ENCODE peak calls at places on chromosomes 2 and 18, in five cellular contexts. P, N, I, A and B are unnamed samples.
A peak's percentile ranks its signal among the peaks of the same experiment; 100 is the strongest.

GRCh38 chr2:217909156-217909820 is 93.5 kb downstream of the TNS1 start:
- DNase-seq in N (peak; percentile 38), A (no peak), P (no peak), I (no peak), B (no peak)

GRCh38 chr2:175478369-175478768 is 296.9 kb upstream of the ATP5MC3 start:
- DNase-seq in A (no peak), P (no peak), N (no peak), I (no peak), B (no peak)

GRCh38 chr2:103161456-103162289 is 399.8 kb downstream of the TMEM182 start:
- DNase-seq in P (peak; percentile 30), N (peak; percentile 62), I (peak; percentile 58), A (no peak), B (peak; percentile 41)

GRCh38 chr2:190810981-190811587 is 69.5 kb upstream of the GLS start:
- DNase-seq in P (no peak), A (no peak), I (no peak), N (peak; percentile 32), B (no peak)

GRCh38 chr2:189629553-189630453 is 31.5 kb upstream of the ASNSD1 start:
- DNase-seq in A (no peak), P (peak; percentile 43), N (no peak), I (no peak), B (no peak)

GRCh38 chr2:108364676-108365297 is 13.0 kb upstream of the SULT1C4 start:
- DNase-seq in N (peak; percentile 48), I (no peak), P (peak; percentile 36), A (no peak), B (no peak)

GRCh38 chr2:29430382-29431112 is 315.3 kb downstream of the CLIP4 start:
- DNase-seq in A (no peak), P (no peak), I (no peak), N (no peak), B (no peak)

GRCh38 chr18:55365342-55365741 is 222.7 kb downstream of the TCF4 start:
- DNase-seq in I (no peak), A (no peak), N (no peak), P (no peak), B (no peak)

GRCh38 chr2:237547841-237548416 is 18.4 kb upstream of the PRLH start:
- DNase-seq in P (peak; percentile 13), I (no peak), N (peak; percentile 30), A (no peak), B (no peak)

GRCh38 chr2:235605999-235606715 is 112.3 kb downstream of the AGAP1 start:
- DNase-seq in I (no peak), A (no peak), P (peak; percentile 81), N (no peak), B (no peak)

GRCh38 chr2:43106767-43107527 is 119.5 kb downstream of the ZFP36L2 start:
- DNase-seq in A (peak; percentile 33), P (no peak), I (no peak), N (no peak), B (no peak)

GRCh38 chr2:118094503-118094902 is 6.2 kb downstream of the INSIG2 start:
- DNase-seq in P (no peak), I (no peak), N (no peak), A (no peak), B (no peak)

GRCh38 chr2:173802518-173802917 is 162.7 kb downstream of the SP3 start:
- DNase-seq in I (no peak), A (no peak), P (no peak), N (no peak), B (no peak)

GRCh38 chr2:199261221-199261620 is 196.5 kb downstream of the SATB2 start:
- DNase-seq in I (no peak), N (no peak), P (peak; percentile 47), A (no peak), B (no peak)

GRCh38 chr2:171702781-171703556 is 15.7 kb downstream of the DYNC1I2 start:
- DNase-seq in P (peak; percentile 49), A (no peak), N (no peak), I (no peak), B (no peak)

GRCh38 chr2:55231546-55232083 is 478 bp downstream of the CLHC1 start:
- DNase-seq in P (peak; percentile 10), N (no peak), A (no peak), I (no peak), B (no peak)

GRCh38 chr2:69216535-69217332 is 170.3 kb downstream of the GFPT1 start:
- DNase-seq in A (no peak), N (peak; percentile 100), P (peak; percentile 85), I (no peak), B (no peak)

GRCh38 chr2:168920504-168921157 is 19.5 kb downstream of the G6PC2 start:
- DNase-seq in N (peak; percentile 34), I (peak; percentile 79), A (no peak), P (peak; percentile 34), B (peak; percentile 6)

GRCh38 chr18:22233271-22233670 is 63.9 kb downstream of the GATA6 start:
- DNase-seq in N (no peak), P (no peak), I (no peak), A (no peak), B (no peak)

GRCh38 chr2:73852020-73852419 is 23.3 kb downstream of the STAMBP start:
- DNase-seq in P (peak; percentile 90), N (no peak), I (peak; percentile 29), A (no peak), B (peak; percentile 40)

GRCh38 chr2:182605166-182605565 is 110.9 kb upstream of the DNAJC10 start:
- DNase-seq in P (peak; percentile 22), A (no peak), N (no peak), I (no peak), B (no peak)

GRCh38 chr18:32373995-32374394 is 96.7 kb downstream of the GAREM1 start:
- DNase-seq in P (peak; percentile 52), A (no peak), N (no peak), I (no peak), B (no peak)

GRCh38 chr2:204669386-204669785 is 124.1 kb downstream of the PARD3B start:
- DNase-seq in A (no peak), I (no peak), N (no peak), P (no peak), B (no peak)

GRCh38 chr2:27860111-27860510 is 30.1 kb downstream of the RBKS start:
- DNase-seq in N (no peak), I (no peak), P (peak; percentile 90), A (no peak), B (peak; percentile 26)

GRCh38 chr2:29401994-29402393 is 286.8 kb downstream of the CLIP4 start:
- DNase-seq in N (no peak), A (no peak), P (no peak), I (no peak), B (no peak)

GRCh38 chr2:144102386-144102785 is 417.5 kb downstream of the ZEB2 start:
- DNase-seq in P (no peak), A (no peak), I (no peak), N (no peak), B (no peak)

GRCh38 chr2:10368491-10369231 is 66.0 kb downstream of the HPCAL1 start:
- DNase-seq in I (no peak), P (no peak), N (peak; percentile 94), A (no peak), B (no peak)

GRCh38 chr2:186496401-186496800 is 10.3 kb downstream of the ZC3H15 start:
- DNase-seq in A (no peak), P (no peak), N (no peak), I (no peak), B (no peak)

GRCh38 chr2:150332378-150332777 is 155.1 kb downstream of the RND3 start:
- DNase-seq in A (no peak), N (no peak), I (no peak), P (no peak), B (no peak)

GRCh38 chr2:150325656-150326055 is 161.8 kb downstream of the RND3 start:
- DNase-seq in I (no peak), A (no peak), N (no peak), P (peak; percentile 13), B (no peak)

DNA sequence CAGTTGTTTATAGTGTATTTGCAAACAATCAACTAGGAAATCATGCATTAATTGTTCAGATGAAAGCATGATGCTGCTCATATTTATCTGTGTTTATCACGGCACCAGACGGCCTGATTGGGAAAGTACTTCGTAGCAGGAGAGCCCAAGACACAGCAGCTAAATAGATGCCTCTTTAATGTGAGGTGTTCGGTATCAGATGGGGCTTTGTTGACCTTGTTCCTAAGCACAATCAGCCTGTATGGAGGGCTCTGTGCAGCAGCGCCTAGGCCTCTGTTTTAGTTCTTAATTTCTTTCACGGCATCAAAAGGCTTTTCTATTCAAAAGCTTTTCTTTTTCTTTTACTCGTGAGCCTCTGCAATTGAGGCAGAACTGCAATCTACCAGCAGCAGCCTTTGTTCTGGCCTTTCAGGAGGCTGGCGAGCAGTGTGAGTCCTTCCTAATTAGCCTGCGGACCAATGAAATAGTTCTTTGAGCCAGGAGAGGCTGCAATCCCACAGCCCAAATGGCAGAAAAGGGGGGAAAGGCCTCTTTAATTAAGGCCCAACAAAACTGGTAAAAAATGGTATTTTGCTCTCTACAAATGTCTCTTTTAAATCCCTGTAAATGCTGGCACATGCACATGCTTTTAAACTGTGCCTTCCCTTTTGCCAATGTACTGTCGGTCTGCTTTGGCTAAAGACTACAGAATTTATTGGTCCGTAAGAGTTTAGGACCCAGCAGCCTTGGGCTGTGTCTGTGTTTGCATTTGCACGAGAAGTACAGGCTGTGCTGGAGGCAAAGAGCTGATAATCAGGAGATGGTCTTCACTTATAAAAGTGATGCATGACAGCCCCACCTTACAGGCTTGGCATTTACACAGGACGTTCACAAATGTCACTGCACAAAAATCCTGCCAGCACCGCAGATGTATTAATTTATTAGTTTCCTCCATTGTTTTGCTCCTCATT is 159.6 kb downstream of the RND3 start:
- DNase-seq in P (no peak), N (no peak), I (no peak), A (no peak), B (no peak)
- TF ChIP-seq BHLHE40 in P (no peak), N (no peak), I (no peak), A (no peak), B (no peak)

GRCh38 chr2:71744781-71745180 is 291.4 kb downstream of the DYSF start:
- DNase-seq in P (no peak), A (no peak), I (no peak), N (no peak), B (no peak)
- H3K4me1 ChIP-seq in P (peaks cover 14% of the 10 kb centered on the region), A (no peaks in the 10 kb centered on the region), I (peaks cover 58% of the 10 kb centered on the region), N (peaks cover 26% of the 10 kb centered on the region), B (peaks cover 58% of the 10 kb centered on the region)

GRCh38 chr18:73099759-73100158 is 232.0 kb upstream of the NETO1 start:
- DNase-seq in I (no peak), A (no peak), N (no peak), P (no peak), B (no peak)

GRCh38 chr18:73088445-73088844 is 220.7 kb upstream of the NETO1 start:
- DNase-seq in N (no peak), P (no peak), A (no peak), I (no peak), B (no peak)

DNA sequence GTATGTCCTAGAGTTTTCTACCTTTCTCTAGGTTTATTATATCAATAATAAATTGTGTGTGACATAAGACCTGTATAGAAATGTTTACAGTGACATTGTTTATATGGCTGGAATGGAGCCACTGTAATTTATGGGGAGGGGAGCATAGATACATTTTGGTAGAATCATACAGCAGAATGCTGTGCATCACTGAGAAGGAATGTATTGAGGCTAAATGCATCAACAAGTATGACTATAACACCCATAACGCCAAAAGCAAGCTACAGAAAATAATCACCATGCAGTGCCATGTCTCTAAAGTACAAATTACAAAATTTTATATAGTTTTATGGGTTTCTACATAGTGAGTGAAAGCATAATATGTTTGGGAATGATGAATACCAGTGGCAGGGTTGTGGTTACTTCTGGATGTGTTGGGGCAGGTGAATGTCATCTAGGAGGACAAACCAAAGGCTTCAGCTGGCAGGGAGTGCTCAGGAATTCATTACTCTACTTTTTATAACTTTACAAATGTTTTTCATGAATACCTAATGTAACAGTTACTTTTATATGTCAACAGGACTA is 226.0 kb upstream of the NETO1 start:
- DNase-seq in N (no peak), I (no peak), A (no peak), P (peak; percentile 7), B (no peak)
- TF ChIP-seq BHLHE40 in N (no peak), I (no peak), A (no peak), P (no peak), B (no peak)

GRCh38 chr18:7319161-7319560 is 88.3 kb downstream of the LRRC30 start:
- DNase-seq in I (no peak), A (no peak), N (no peak), P (no peak), B (no peak)
- H3K4me1 ChIP-seq in I (no peaks in the 10 kb centered on the region), A (no peaks in the 10 kb centered on the region), N (no peaks in the 10 kb centered on the region), P (no peaks in the 10 kb centered on the region), B (no peaks in the 10 kb centered on the region)